ENCODE peak calls at places on chromosomes 2 and 18, in seven cellular contexts. Z, S, B, K, X, L and F are unnamed samples.

GRCh38 chr18:57210711-57211411 is 64.0 kb downstream of the BOD1L2 start:
- DNase-seq in Z (no peak), S (no peak), B (peak), K (no peak), X (no peak), L (no peak), F (no peak)

GRCh38 chr2:235094457-235094856 is 142.6 kb downstream of the SH3BP4 start:
- DNase-seq in Z (no peak), S (no peak), B (no peak), K (no peak), X (no peak), L (no peak), F (no peak)

GRCh38 chr2:236546561-236546961 is 23.1 kb upstream of the ACKR3 start:
- DNase-seq in Z (peak), S (no peak), B (no peak), K (no peak), X (no peak), L (no peak), F (no peak)

GRCh38 chr2:203681978-203682377 is 24.5 kb upstream of the CD28 start:
- DNase-seq in Z (no peak), S (no peak), B (no peak), K (peak), X (no peak), L (no peak), F (no peak)

GRCh38 chr2:133252770-133253355 is 315.4 kb downstream of the NCKAP5 start:
- DNase-seq in Z (peak), S (no peak), B (no peak), K (no peak), X (no peak), L (no peak), F (no peak)

GRCh38 chr2:170098626-170099312 is 79.2 kb upstream of the MYO3B start:
- DNase-seq in Z (no peak), S (no peak), B (no peak), K (no peak), X (no peak), L (no peak), F (no peak)

GRCh38 chr2:3581367-3582262 is 6.6 kb downstream of the RPS7 start:
- DNase-seq in Z (no peak), S (no peak), B (no peak), K (no peak), X (no peak), L (no peak), F (no peak)

GRCh38 chr2:149387411-149387810 is 57.0 kb downstream of the LYPD6 start:
- DNase-seq in Z (no peak), S (no peak), B (no peak), K (no peak), X (no peak), L (no peak), F (no peak)